ENCODE peak calls at places on chromosomes 1 and 21, in four cellular contexts. Q is sigmoid colon; Y is A172; K is activated T-cell treated with anti-CD3 and anti-CD28 coated beads, Interleukin-2, amount 50 U/mL, for 1 hour. O is an unnamed sample.
A peak's percentile ranks its signal among the peaks of the same experiment; 100 is the strongest.

GRCh38 chr1:100642826-100643225 is 76.7 kb upstream of the VCAM1 start:
- DNase-seq in K (no peak), Q (no peak), Y (no peak), O (no peak)

GRCh38 chr1:86776108-86776507 is 71.7 kb downstream of the SH3GLB1 start:
- DNase-seq in K (no peak), Q (no peak), Y (no peak), O (no peak)

GRCh38 chr1:183180213-183180612 is 5.9 kb upstream of the LAMC2 start:
- DNase-seq in Y (peak; percentile 90), Q (peak; percentile 84), K (no peak), O (no peak)

GRCh38 chr1:54798769-54799641 is 2.1 kb downstream of the TTC22 start:
- DNase-seq in Y (peak; percentile 75), K (no peak), Q (peak; percentile 58), O (peak; percentile 86)

GRCh38 chr21:44304846-44305245 is 5.0 kb downstream of the PFKL start:
- DNase-seq in K (peak; percentile 59), Y (peak; percentile 52), Q (no peak), O (no peak)

GRCh38 chr1:225548140-225548857 is 104.6 kb downstream of the ENAH start:
- DNase-seq in Y (no peak), K (no peak), Q (no peak), O (no peak)

GRCh38 chr21:36260030-36260787 is 59.8 kb upstream of the MORC3 start:
- DNase-seq in Q (no peak), K (no peak), Y (peak; percentile 79), O (peak; percentile 54)

GRCh38 chr1:2574350-2574749 is 12.2 kb upstream of the PRXL2B start:
- DNase-seq in Y (no peak), K (no peak), Q (no peak), O (no peak)

GRCh38 chr1:32652244-32652962 is 1.4 kb downstream of the RBBP4 start:
- DNase-seq in K (no peak), Y (no peak), Q (no peak), O (no peak)

GRCh38 chr21:36437745-36438128 is 42.2 kb downstream of the CLDN14 start:
- DNase-seq in Y (peak; percentile 99), Q (no peak), K (no peak), O (no peak)

GRCh38 chr1:205041121-205041758 is 1.8 kb upstream of the CNTN2 start:
- DNase-seq in K (no peak), Q (no peak), Y (no peak), O (no peak)

GRCh38 chr1:184113251-184113650 is 61.7 kb downstream of the TSEN15 start:
- DNase-seq in Y (no peak), K (no peak), Q (no peak), O (no peak)

GRCh38 chr1:53416264-53416663 is 42.9 kb upstream of the DMRTB1 start:
- DNase-seq in Y (no peak), Q (no peak), K (no peak), O (no peak)

GRCh38 chr1:147808025-147808424 is 47.6 kb upstream of the GJA5 start:
- DNase-seq in Q (no peak), Y (no peak), K (no peak), O (no peak)

GRCh38 chr1:167301355-167301754 is 80.7 kb downstream of the POU2F1 start:
- DNase-seq in Q (no peak), K (no peak), Y (no peak), O (no peak)

GRCh38 chr1:27098447-27099153 is 56.3 kb downstream of the SLC9A1 start:
- DNase-seq in K (no peak), Y (no peak), Q (no peak), O (no peak)

GRCh38 chr1:236603896-236604217 is 459 bp downstream of the HEATR1 start:
- DNase-seq in K (no peak), Y (no peak), Q (no peak), O (no peak)

GRCh38 chr21:36707763-36708511 is 9.0 kb downstream of the SIM2 start:
- DNase-seq in K (no peak), Q (peak; percentile 50), Y (no peak), O (no peak)

GRCh38 chr1:113396585-113396984 is 6.3 kb downstream of the MAGI3 start:
- DNase-seq in Y (peak; percentile 80), Q (no peak), K (no peak), O (no peak)

GRCh38 chr21:38912355-38912619 is 106.6 kb downstream of the ETS2 start:
- DNase-seq in Q (no peak), K (no peak), Y (no peak), O (peak; percentile 22)

GRCh38 chr1:245952383-245952989 is 554.6 kb downstream of the SMYD3 start:
- DNase-seq in K (no peak), Q (no peak), Y (no peak), O (no peak)

GRCh38 chr1:155064109-155064812 is 721 bp downstream of the EFNA4 start:
- DNase-seq in Q (no peak), Y (peak; percentile 62), K (no peak), O (no peak)

GRCh38 chr21:35517848-35518247 is 468.7 kb upstream of the RUNX1 start:
- DNase-seq in Y (no peak), K (no peak), Q (no peak), O (no peak)

GRCh38 chr1:154866995-154867795 is 2.9 kb downstream of the KCNN3 start:
- DNase-seq in Y (peak; percentile 95), Q (no peak), K (no peak), O (no peak)

GRCh38 chr1:28592314-28593071 is 428 bp downstream of the RAB42 start:
- DNase-seq in K (peak; percentile 29), Y (no peak), Q (no peak), O (peak; percentile 65)

GRCh38 chr1:235441159-235441685 is 63.0 kb downstream of the B3GALNT2 start:
- DNase-seq in Y (no peak), K (no peak), Q (no peak), O (no peak)

GRCh38 chr1:155776414-155776813 is 80.6 kb downstream of the GON4L start:
- DNase-seq in K (no peak), Q (no peak), Y (peak; percentile 52), O (peak; percentile 27)

GRCh38 chr1:92934395-92935378 is 26.6 kb downstream of the DIPK1A start:
- DNase-seq in K (no peak), Q (no peak), Y (peak; percentile 9), O (no peak)

GRCh38 chr1:243432136-243432535 is 176.3 kb downstream of the SDCCAG8 start:
- DNase-seq in Y (no peak), Q (no peak), K (no peak), O (no peak)

GRCh38 chr1:183419399-183419798 is 1.2 kb upstream of the NMNAT2 start:
- DNase-seq in Y (no peak), Q (no peak), K (no peak), O (no peak)

GRCh38 chr1:218664385-218665170 is 319.4 kb downstream of the TGFB2 start:
- DNase-seq in Q (no peak), Y (peak; percentile 76), K (no peak), O (no peak)

O was measured in Peyer's patch.